ENCODE peak calls at places on chromosomes 4 and X, in eight cellular contexts. O is GM23248, R is HCT116, D is SK-N-SH, N is PC-3, Z is OCI-LY7, B is MM.1S, K is GM23338. P is an unnamed sample.

GRCh38 chr4:44157611-44158277 is 290.9 kb downstream of the KCTD8 start:
- DNase-seq in O (peak; percentile 2), R (no peak), D (no peak), N (peak; percentile 84), Z (no peak), B (no peak), K (no peak), P (peak; percentile 46)

GRCh38 chr4:158122501-158122900 is 50.3 kb downstream of the GASK1B start:
- DNase-seq in O (peak; percentile 38), R (no peak), D (no peak), N (no peak), Z (no peak), B (no peak), K (no peak), P (no peak)

GRCh38 chrX:9595131-9595530 is 130.3 kb downstream of the TBL1X start:
- DNase-seq in O (peak; percentile 43), R (no peak), D (no peak), N (no peak), Z (no peak), B (no peak), K (peak; percentile 21), P (no peak)

GRCh38 chr4:11503166-11503565 is 74.5 kb upstream of the HS3ST1 start:
- DNase-seq in O (no peak), R (no peak), D (no peak), N (no peak), Z (no peak), B (no peak), K (no peak), P (no peak)

GRCh38 chr4:123102897-123103489 is 180.6 kb upstream of the NUDT6 start:
- DNase-seq in O (peak; percentile 65), R (peak; percentile 19), D (peak; percentile 55), N (peak; percentile 54), Z (peak; percentile 50), B (peak; percentile 31), K (peak; percentile 59), P (peak; percentile 40)

GRCh38 chrX:119145241-119145653 is 17.6 kb upstream of the KIAA1210 start:
- DNase-seq in O (peak; percentile 58), R (peak; percentile 12), D (no peak), N (peak; percentile 62), Z (peak; percentile 1), B (no peak), K (peak; percentile 48), P (peak; percentile 26)

GRCh38 chrX:49166914-49167739 is 4.6 kb downstream of the MAGIX start:
- DNase-seq in O (peak; percentile 76), R (no peak), D (peak; percentile 30), N (peak; percentile 61), Z (peak; percentile 69), B (peak; percentile 65), K (peak; percentile 49), P (peak; percentile 56)

GRCh38 chrX:37956223-37956622 is 50.1 kb upstream of the SYTL5 start:
- DNase-seq in O (no peak), R (no peak), D (no peak), N (no peak), Z (no peak), B (no peak), K (no peak), P (no peak)

GRCh38 chr4:167000141-167000852 is 234.0 kb downstream of the SPOCK3 start:
- DNase-seq in O (no peak), R (peak; percentile 21), D (no peak), N (peak; percentile 91), Z (no peak), B (no peak), K (no peak), P (peak; percentile 37)

GRCh38 chr4:25779021-25779420 is 83.8 kb downstream of the SEL1L3 start:
- DNase-seq in O (peak; percentile 58), R (no peak), D (no peak), N (peak; percentile 63), Z (no peak), B (no peak), K (no peak), P (no peak)

GRCh38 chrX:25012793-25013592 is 2.8 kb downstream of the ARX start:
- DNase-seq in O (peak; percentile 19), R (no peak), D (peak; percentile 48), N (no peak), Z (no peak), B (no peak), K (no peak), P (no peak)

GRCh38 chrX:25011589-25012432 is 4.0 kb downstream of the ARX start:
- DNase-seq in O (no peak), R (no peak), D (no peak), N (no peak), Z (no peak), B (no peak), K (no peak), P (no peak)

GRCh38 chrX:25009407-25009806 is 6.4 kb downstream of the ARX start:
- DNase-seq in O (no peak), R (no peak), D (peak; percentile 81), N (no peak), Z (no peak), B (no peak), K (no peak), P (no peak)

GRCh38 chrX:25012433-25012735 is 3.4 kb downstream of the ARX start:
- DNase-seq in O (peak; percentile 24), R (no peak), D (peak; percentile 42), N (no peak), Z (no peak), B (peak; percentile 15), K (peak; percentile 62), P (no peak)

DNA sequence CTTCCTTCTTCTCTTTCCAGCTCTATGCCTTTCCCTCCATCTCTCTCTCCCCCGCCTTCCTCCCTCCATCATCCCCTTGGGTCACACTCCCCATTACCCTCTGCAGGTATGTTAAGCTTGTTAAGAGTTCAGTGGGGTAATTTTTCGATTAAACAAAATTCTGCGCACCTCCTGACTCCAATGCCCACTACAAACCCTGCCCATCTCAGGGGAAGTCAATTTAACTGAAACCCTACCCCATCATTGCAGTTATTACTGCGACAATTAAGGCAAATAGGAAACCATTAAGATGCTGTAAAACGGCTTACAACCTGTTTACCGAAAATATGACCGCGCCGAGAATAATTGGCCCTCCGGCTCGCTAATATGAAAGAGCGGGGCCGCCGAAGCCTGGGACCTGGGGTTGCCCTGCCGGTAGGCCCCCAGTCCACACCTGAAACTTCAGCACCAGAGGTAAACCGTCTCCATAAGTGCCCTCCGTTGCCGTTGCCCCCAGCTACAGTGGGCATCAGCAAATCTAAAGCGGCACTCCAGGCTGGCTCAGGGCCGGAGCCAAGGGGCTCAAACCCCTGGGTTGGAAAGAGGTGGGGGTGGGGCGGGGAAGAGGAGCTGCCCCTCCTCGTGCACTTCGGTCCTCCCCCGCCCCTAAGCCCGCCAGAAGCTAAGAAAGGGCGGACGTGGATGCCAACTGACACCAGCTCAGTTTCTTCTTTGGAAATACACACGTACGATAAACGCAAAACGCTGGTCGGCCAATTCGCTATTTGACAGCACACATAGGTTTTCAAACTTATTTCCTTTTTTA is 4.8 kb downstream of the ARX start:
- DNase-seq in O (no peak), R (no peak), D (no peak), N (no peak), Z (no peak), B (no peak), K (no peak), P (no peak)
- TF ChIP-seq EZH2phosphoT487 in O (no peak), R (no peak), D (no peak), N (no peak), Z (no peak), B (no peak), K (no peak), P (no peak)

DNA sequence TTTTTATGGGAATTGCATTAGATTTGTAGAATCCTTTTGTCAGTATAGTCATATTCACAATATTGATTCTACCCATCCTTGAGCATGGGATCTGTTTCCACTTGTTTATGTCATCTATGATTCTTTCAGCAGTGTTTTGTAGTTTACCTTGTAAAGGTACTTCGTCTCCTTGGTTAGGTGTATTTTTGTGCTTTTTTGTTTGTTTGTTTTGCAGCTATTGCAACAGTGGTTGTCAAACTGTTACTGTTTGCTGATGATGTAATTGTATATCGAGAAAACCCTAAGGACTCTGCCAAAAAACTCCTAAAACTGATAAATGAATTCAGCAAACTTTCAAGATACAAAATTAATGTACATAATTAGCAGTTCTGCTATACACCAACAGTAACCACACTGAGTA is 127.9 kb upstream of the AR start:
- DNase-seq in O (no peak), R (no peak), D (no peak), N (no peak), Z (no peak), B (no peak), K (no peak), P (no peak)
- H3K9me2 ChIP-seq in O (no peaks in the 10 kb centered on the region), R (no peaks in the 10 kb centered on the region), D (no peaks in the 10 kb centered on the region), N (no peaks in the 10 kb centered on the region), Z (no peaks in the 10 kb centered on the region), B (no peaks in the 10 kb centered on the region), K (no peaks in the 10 kb centered on the region), P (no peaks in the 10 kb centered on the region)

DNA sequence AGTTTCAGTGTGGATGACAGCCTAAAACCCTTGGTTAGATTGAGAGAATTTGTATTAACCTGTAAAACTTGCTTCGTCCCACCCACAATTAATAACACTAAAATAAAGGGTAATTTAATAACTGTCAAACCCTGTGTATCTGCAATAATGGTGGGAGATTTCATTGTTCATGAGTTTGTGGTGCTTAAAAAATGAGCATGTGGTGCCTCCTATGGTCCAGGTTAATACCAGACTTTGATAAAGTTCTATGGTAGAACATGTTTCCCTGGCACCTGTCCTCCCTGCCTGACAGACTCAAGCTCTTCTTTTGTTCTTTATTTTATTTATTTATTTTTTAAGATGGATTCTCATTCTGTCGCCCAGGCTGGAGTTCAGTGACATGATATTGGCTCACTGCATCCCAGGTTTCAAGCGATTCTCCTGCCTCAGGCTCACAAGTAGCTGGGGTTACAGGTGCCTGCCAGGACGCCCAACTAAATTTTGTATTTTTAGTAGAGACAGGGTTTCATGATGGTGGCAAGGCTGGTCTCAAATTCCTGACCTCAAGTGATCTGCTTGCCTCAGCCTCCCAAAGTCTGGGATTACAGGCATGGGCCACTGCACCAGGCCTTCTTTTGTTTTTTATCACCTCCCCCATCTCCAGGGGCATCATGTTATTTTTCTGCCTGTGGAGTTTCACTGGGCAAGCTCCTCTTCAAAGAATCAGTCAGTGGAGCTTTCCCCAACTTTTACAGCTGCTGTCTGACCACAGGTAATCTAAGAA is 289.2 kb downstream of the NR3C2 start:
- DNase-seq in O (peak; percentile 6), R (no peak), D (no peak), N (no peak), Z (no peak), B (no peak), K (no peak), P (no peak)
- TF ChIP-seq EZH2phosphoT487 in O (no peak), R (no peak), D (no peak), N (no peak), Z (no peak), B (no peak), K (no peak), P (no peak)

GRCh38 chr4:62057060-62057459 is 856.9 kb downstream of the ADGRL3 start:
- DNase-seq in O (no peak), R (no peak), D (no peak), N (no peak), Z (no peak), B (no peak), K (no peak), P (no peak)

GRCh38 chr4:62051332-62051731 is 851.2 kb downstream of the ADGRL3 start:
- DNase-seq in O (no peak), R (no peak), D (no peak), N (peak; percentile 19), Z (no peak), B (no peak), K (no peak), P (no peak)

DNA sequence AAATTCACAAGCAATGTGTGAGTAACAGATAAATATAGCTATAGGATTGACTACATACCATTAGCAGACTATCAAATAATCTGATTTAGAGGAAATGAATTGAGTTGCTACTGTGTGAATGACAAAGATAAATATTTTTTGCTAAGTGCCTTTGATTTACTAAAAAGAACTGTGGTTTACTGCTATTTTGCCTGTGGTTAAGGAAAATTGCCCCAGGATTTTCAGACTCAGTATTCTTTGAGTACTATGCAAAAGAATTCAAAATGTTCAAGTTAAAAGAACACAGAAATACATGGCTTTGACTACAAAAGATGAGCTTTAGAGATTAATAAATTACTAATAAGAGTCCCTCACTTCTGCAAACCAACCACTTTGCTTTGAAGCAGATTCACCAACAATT is 853.8 kb downstream of the ADGRL3 start:
- DNase-seq in O (no peak), R (no peak), D (no peak), N (no peak), Z (no peak), B (no peak), K (no peak), P (no peak)
- H3K9me2 ChIP-seq in O (no peaks in the 10 kb centered on the region), R (no peaks in the 10 kb centered on the region), D (no peaks in the 10 kb centered on the region), N (no peaks in the 10 kb centered on the region), Z (peaks cover 4% of the 10 kb centered on the region), B (no peaks in the 10 kb centered on the region), K (no peaks in the 10 kb centered on the region), P (no peaks in the 10 kb centered on the region)

P was measured in hepatocyte.